ENCODE peak calls at places on chromosomes 3 and 15, in seven cellular contexts. One of them, this sample, is unnamed. For H3K4me1 and H3K36me3, the result is how much of the 10 kb centered on the place peaks cover.

GRCh38 chr3:135970500-135971116 is 5.1 kb downstream of the PPP2R3A start:
- DNase-seq in OCI-LY7: no peak
- DNase-seq in left ventricle myocardium inferior: no peak
- DNase-seq in endodermal cell: no peak
- DNase-seq in tibial artery: no peak
- DNase-seq in mesenchymal stem cell: no peak
- DNase-seq in CD8-positive, alpha-beta T cell: no peak
- DNase-seq in this sample: no peak

GRCh38 chr3:103684956-103685355 is 1250.1 kb downstream of the ZPLD1 start:
- DNase-seq in OCI-LY7: no peak
- DNase-seq in left ventricle myocardium inferior: no peak
- DNase-seq in endodermal cell: no peak
- DNase-seq in tibial artery: no peak
- DNase-seq in mesenchymal stem cell: no peak
- DNase-seq in CD8-positive, alpha-beta T cell: no peak
- DNase-seq in this sample: no peak

GRCh38 chr3:63969866-63970265 is 53.4 kb downstream of the PSMD6 start:
- DNase-seq in OCI-LY7: no peak
- DNase-seq in left ventricle myocardium inferior: no peak
- DNase-seq in endodermal cell: no peak
- DNase-seq in tibial artery: no peak
- DNase-seq in mesenchymal stem cell: no peak
- DNase-seq in CD8-positive, alpha-beta T cell: no peak
- DNase-seq in this sample: no peak

GRCh38 chr3:76131396-76132153 is 346.2 kb upstream of the ZNF717 start:
- DNase-seq in OCI-LY7: no peak
- DNase-seq in left ventricle myocardium inferior: no peak
- DNase-seq in endodermal cell: no peak
- DNase-seq in tibial artery: no peak
- DNase-seq in mesenchymal stem cell: peak
- DNase-seq in CD8-positive, alpha-beta T cell: no peak
- DNase-seq in this sample: peak

GRCh38 chr15:84552896-84553295 is 47.9 kb upstream of the ZSCAN2 start:
- DNase-seq in OCI-LY7: no peak
- DNase-seq in left ventricle myocardium inferior: no peak
- DNase-seq in endodermal cell: no peak
- DNase-seq in tibial artery: no peak
- DNase-seq in mesenchymal stem cell: peak
- DNase-seq in CD8-positive, alpha-beta T cell: no peak
- DNase-seq in this sample: no peak

GRCh38 chr15:100116416-100117190 is 225.2 kb downstream of the ADAMTS17 start:
- DNase-seq in OCI-LY7: peak
- DNase-seq in left ventricle myocardium inferior: peak
- DNase-seq in endodermal cell: no peak
- DNase-seq in tibial artery: no peak
- DNase-seq in mesenchymal stem cell: no peak
- DNase-seq in CD8-positive, alpha-beta T cell: no peak
- DNase-seq in this sample: no peak

GRCh38 chr3:143334231-143334630 is 214.7 kb downstream of the CHST2 start:
- DNase-seq in OCI-LY7: no peak
- DNase-seq in left ventricle myocardium inferior: no peak
- DNase-seq in endodermal cell: no peak
- DNase-seq in tibial artery: no peak
- DNase-seq in mesenchymal stem cell: no peak
- DNase-seq in CD8-positive, alpha-beta T cell: no peak
- DNase-seq in this sample: no peak

GRCh38 chr3:151226088-151226563 is 23.1 kb upstream of the GPR171 start:
- DNase-seq in OCI-LY7: no peak
- DNase-seq in left ventricle myocardium inferior: no peak
- DNase-seq in endodermal cell: no peak
- DNase-seq in tibial artery: no peak
- DNase-seq in mesenchymal stem cell: peak
- DNase-seq in CD8-positive, alpha-beta T cell: no peak
- DNase-seq in this sample: no peak

GRCh38 chr15:47784820-47785219 is 67.5 kb downstream of the SEMA6D start:
- DNase-seq in OCI-LY7: no peak
- DNase-seq in left ventricle myocardium inferior: no peak
- DNase-seq in endodermal cell: no peak
- DNase-seq in tibial artery: no peak
- DNase-seq in mesenchymal stem cell: no peak
- DNase-seq in CD8-positive, alpha-beta T cell: no peak
- DNase-seq in this sample: no peak

GRCh38 chr15:90701880-90702630 is 15.1 kb upstream of the BLM start:
- DNase-seq in OCI-LY7: no peak
- DNase-seq in left ventricle myocardium inferior: peak
- DNase-seq in endodermal cell: no peak
- DNase-seq in tibial artery: no peak
- DNase-seq in mesenchymal stem cell: no peak
- DNase-seq in CD8-positive, alpha-beta T cell: no peak
- DNase-seq in this sample: no peak

GRCh38 chr3:170355738-170356595 is 1.5 kb upstream of the SKIL start:
- DNase-seq in OCI-LY7: peak
- DNase-seq in left ventricle myocardium inferior: peak
- DNase-seq in endodermal cell: peak
- DNase-seq in tibial artery: peak
- DNase-seq in mesenchymal stem cell: peak
- DNase-seq in CD8-positive, alpha-beta T cell: peak
- DNase-seq in this sample: peak

GRCh38 chr3:138417559-138417982 is 16.8 kb upstream of the ESYT3 start:
- DNase-seq in OCI-LY7: peak
- DNase-seq in left ventricle myocardium inferior: peak
- DNase-seq in endodermal cell: peak
- DNase-seq in tibial artery: peak
- DNase-seq in mesenchymal stem cell: peak
- DNase-seq in CD8-positive, alpha-beta T cell: peak
- DNase-seq in this sample: peak

GRCh38 chr3:172259191-172259590 is 189.1 kb downstream of the GHSR start:
- DNase-seq in OCI-LY7: no peak
- DNase-seq in left ventricle myocardium inferior: no peak
- DNase-seq in endodermal cell: no peak
- DNase-seq in tibial artery: no peak
- DNase-seq in mesenchymal stem cell: no peak
- DNase-seq in CD8-positive, alpha-beta T cell: no peak
- DNase-seq in this sample: no peak

GRCh38 chr3:157086053-157086761 is 73.7 kb downstream of the CCNL1 start:
- DNase-seq in OCI-LY7: no peak
- DNase-seq in left ventricle myocardium inferior: peak
- DNase-seq in endodermal cell: no peak
- DNase-seq in tibial artery: peak
- DNase-seq in mesenchymal stem cell: no peak
- DNase-seq in CD8-positive, alpha-beta T cell: no peak
- DNase-seq in this sample: no peak

GRCh38 chr3:151983538-151983937 is 110.1 kb downstream of the SUCNR1 start:
- DNase-seq in OCI-LY7: no peak
- DNase-seq in left ventricle myocardium inferior: no peak
- DNase-seq in endodermal cell: no peak
- DNase-seq in tibial artery: no peak
- DNase-seq in mesenchymal stem cell: no peak
- DNase-seq in CD8-positive, alpha-beta T cell: no peak
- DNase-seq in this sample: no peak

GRCh38 chr3:2686816-2687502 is 423.2 kb downstream of the IL5RA start:
- DNase-seq in OCI-LY7: no peak
- DNase-seq in left ventricle myocardium inferior: no peak
- DNase-seq in endodermal cell: peak
- DNase-seq in tibial artery: no peak
- DNase-seq in mesenchymal stem cell: no peak
- DNase-seq in CD8-positive, alpha-beta T cell: no peak
- DNase-seq in this sample: no peak

GRCh38 chr15:98896802-98897732 is 110.5 kb downstream of the PGPEP1L start:
- DNase-seq in OCI-LY7: no peak
- DNase-seq in left ventricle myocardium inferior: no peak
- DNase-seq in endodermal cell: no peak
- DNase-seq in tibial artery: no peak
- DNase-seq in mesenchymal stem cell: peak
- DNase-seq in CD8-positive, alpha-beta T cell: no peak
- DNase-seq in this sample: no peak

GRCh38 chr15:73799466-73799865 is 46.3 kb upstream of the INSYN1 start:
- DNase-seq in OCI-LY7: no peak
- DNase-seq in left ventricle myocardium inferior: no peak
- DNase-seq in endodermal cell: no peak
- DNase-seq in tibial artery: no peak
- DNase-seq in mesenchymal stem cell: peak
- DNase-seq in CD8-positive, alpha-beta T cell: no peak
- DNase-seq in this sample: no peak

GRCh38 chr15:63483521-63484371 is 20.6 kb upstream of the USP3 start:
- DNase-seq in OCI-LY7: peak
- DNase-seq in left ventricle myocardium inferior: no peak
- DNase-seq in endodermal cell: no peak
- DNase-seq in tibial artery: no peak
- DNase-seq in mesenchymal stem cell: no peak
- DNase-seq in CD8-positive, alpha-beta T cell: no peak
- DNase-seq in this sample: no peak

GRCh38 chr15:44656913-44657312 is 6.5 kb downstream of the SPG11 start:
- DNase-seq in OCI-LY7: no peak
- DNase-seq in left ventricle myocardium inferior: no peak
- DNase-seq in endodermal cell: no peak
- DNase-seq in tibial artery: no peak
- DNase-seq in mesenchymal stem cell: no peak
- DNase-seq in CD8-positive, alpha-beta T cell: no peak
- DNase-seq in this sample: no peak

GRCh38 chr15:87843312-87843711 is 413.2 kb downstream of the NTRK3 start:
- DNase-seq in OCI-LY7: no peak
- DNase-seq in left ventricle myocardium inferior: no peak
- DNase-seq in endodermal cell: no peak
- DNase-seq in tibial artery: no peak
- DNase-seq in mesenchymal stem cell: no peak
- DNase-seq in CD8-positive, alpha-beta T cell: no peak
- DNase-seq in this sample: no peak

GRCh38 chr15:76340198-76340801 is 3.7 kb downstream of the ISL2 start:
- DNase-seq in OCI-LY7: no peak
- DNase-seq in left ventricle myocardium inferior: no peak
- DNase-seq in endodermal cell: peak
- DNase-seq in tibial artery: peak
- DNase-seq in mesenchymal stem cell: peak
- DNase-seq in CD8-positive, alpha-beta T cell: peak
- DNase-seq in this sample: no peak

GRCh38 chr15:76340802-76341365 is 4.3 kb downstream of the ISL2 start:
- DNase-seq in OCI-LY7: no peak
- DNase-seq in left ventricle myocardium inferior: no peak
- DNase-seq in endodermal cell: peak
- DNase-seq in tibial artery: no peak
- DNase-seq in mesenchymal stem cell: no peak
- DNase-seq in CD8-positive, alpha-beta T cell: peak
- DNase-seq in this sample: peak

GRCh38 chr15:76342046-76342381 is 5.4 kb downstream of the ISL2 start:
- DNase-seq in OCI-LY7: no peak
- DNase-seq in left ventricle myocardium inferior: no peak
- DNase-seq in endodermal cell: no peak
- DNase-seq in tibial artery: no peak
- DNase-seq in mesenchymal stem cell: no peak
- DNase-seq in CD8-positive, alpha-beta T cell: no peak
- DNase-seq in this sample: no peak

GRCh38 chr15:76342382-76343201 is 6.0 kb downstream of the ISL2 start:
- DNase-seq in OCI-LY7: no peak
- DNase-seq in left ventricle myocardium inferior: no peak
- DNase-seq in endodermal cell: peak
- DNase-seq in tibial artery: no peak
- DNase-seq in mesenchymal stem cell: no peak
- DNase-seq in CD8-positive, alpha-beta T cell: no peak
- DNase-seq in this sample: peak

GRCh38 chr15:76341366-76342045 is 4.9 kb downstream of the ISL2 start:
- DNase-seq in OCI-LY7: no peak
- DNase-seq in left ventricle myocardium inferior: no peak
- DNase-seq in endodermal cell: peak
- DNase-seq in tibial artery: no peak
- DNase-seq in mesenchymal stem cell: no peak
- DNase-seq in CD8-positive, alpha-beta T cell: no peak
- DNase-seq in this sample: no peak
- H3K27ac ChIP-seq in OCI-LY7: no peak
- H3K27ac ChIP-seq in left ventricle myocardium inferior: no peak
- H3K27ac ChIP-seq in endodermal cell: no peak
- H3K27ac ChIP-seq in tibial artery: no peak
- H3K27ac ChIP-seq in mesenchymal stem cell: no peak
- H3K27ac ChIP-seq in CD8-positive, alpha-beta T cell: no peak
- H3K27ac ChIP-seq in this sample: no peak

DNA sequence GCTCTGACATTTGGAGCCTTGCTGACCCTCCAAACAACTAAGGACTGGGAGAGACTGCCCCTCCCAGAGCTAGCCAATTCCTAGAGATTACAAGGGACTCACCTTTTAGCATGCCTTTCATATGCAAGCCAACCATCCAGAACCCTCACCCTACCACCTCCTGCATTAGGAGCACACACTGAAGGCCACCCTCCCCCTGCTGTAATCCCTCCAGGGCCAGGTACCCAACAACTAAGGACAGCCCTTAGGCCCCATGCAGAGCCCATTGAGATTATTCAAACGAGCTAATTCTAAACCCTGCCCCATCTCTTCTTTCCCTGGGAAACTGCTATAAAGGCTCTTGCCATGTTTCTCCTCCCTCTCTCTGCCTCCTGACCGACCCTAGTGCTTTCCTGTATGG is 352.6 kb downstream of the ERC2 start:
- DNase-seq in OCI-LY7: no peak
- DNase-seq in left ventricle myocardium inferior: no peak
- DNase-seq in endodermal cell: peak
- DNase-seq in tibial artery: no peak
- DNase-seq in mesenchymal stem cell: no peak
- DNase-seq in CD8-positive, alpha-beta T cell: no peak
- DNase-seq in this sample: no peak
- H3K4me1 ChIP-seq in OCI-LY7: under half
- H3K4me1 ChIP-seq in left ventricle myocardium inferior: under half
- H3K4me1 ChIP-seq in endodermal cell: under half
- H3K4me1 ChIP-seq in tibial artery: under half
- H3K4me1 ChIP-seq in mesenchymal stem cell: under half
- H3K4me1 ChIP-seq in CD8-positive, alpha-beta T cell: under half
- H3K4me1 ChIP-seq in this sample: under half

GRCh38 chr15:77630956-77631789 is 1.5 kb downstream of the LINGO1 start:
- DNase-seq in OCI-LY7: no peak
- DNase-seq in left ventricle myocardium inferior: no peak
- DNase-seq in endodermal cell: peak
- DNase-seq in tibial artery: no peak
- DNase-seq in mesenchymal stem cell: no peak
- DNase-seq in CD8-positive, alpha-beta T cell: no peak
- DNase-seq in this sample: no peak
- H3K36me3 ChIP-seq in OCI-LY7: under half
- H3K36me3 ChIP-seq in left ventricle myocardium inferior: under half
- H3K36me3 ChIP-seq in endodermal cell: under half
- H3K36me3 ChIP-seq in tibial artery: under half
- H3K36me3 ChIP-seq in mesenchymal stem cell: under half
- H3K36me3 ChIP-seq in CD8-positive, alpha-beta T cell: under half
- H3K36me3 ChIP-seq in this sample: under half

DNA sequence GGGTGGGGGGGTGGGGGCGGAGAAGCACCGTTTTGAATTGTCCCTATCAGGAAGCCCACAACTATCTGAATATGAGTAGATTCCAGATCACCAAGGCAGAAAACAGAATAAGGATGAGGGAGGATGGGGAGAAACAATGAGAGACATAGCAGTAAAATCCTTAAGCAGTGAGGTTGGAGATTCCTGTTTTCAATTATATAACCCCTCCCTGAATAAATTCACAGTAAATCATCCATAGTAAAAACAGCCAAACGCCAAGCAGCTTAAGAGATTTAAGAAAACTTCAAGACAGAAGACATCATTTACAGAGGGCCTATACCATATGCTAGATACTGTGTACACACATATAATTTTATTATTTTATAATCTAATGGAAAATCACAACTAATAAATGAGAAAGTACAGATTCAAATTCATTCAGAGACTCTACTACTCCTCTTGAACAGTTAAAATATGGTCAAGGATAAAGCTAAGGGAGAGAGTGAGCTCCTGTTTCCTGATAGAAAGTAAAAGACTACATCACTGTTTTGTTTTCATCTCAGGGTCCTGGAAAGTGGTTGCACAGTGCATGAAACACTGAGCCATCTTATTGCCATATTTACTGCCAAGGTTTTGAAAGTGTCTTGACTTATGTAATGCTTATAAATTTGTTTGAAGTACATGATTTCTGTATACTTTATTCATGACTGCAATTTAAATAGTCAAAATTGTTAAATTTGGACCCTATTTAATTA is 141.6 kb downstream of the TBL1XR1 start:
- DNase-seq in OCI-LY7: no peak
- DNase-seq in left ventricle myocardium inferior: no peak
- DNase-seq in endodermal cell: no peak
- DNase-seq in tibial artery: no peak
- DNase-seq in mesenchymal stem cell: no peak
- DNase-seq in CD8-positive, alpha-beta T cell: no peak
- DNase-seq in this sample: no peak
- H3K27ac ChIP-seq in OCI-LY7: peak
- H3K27ac ChIP-seq in left ventricle myocardium inferior: no peak
- H3K27ac ChIP-seq in endodermal cell: no peak
- H3K27ac ChIP-seq in tibial artery: no peak
- H3K27ac ChIP-seq in mesenchymal stem cell: no peak
- H3K27ac ChIP-seq in CD8-positive, alpha-beta T cell: no peak
- H3K27ac ChIP-seq in this sample: no peak

This sample was measured in small intestine.